ENCODE peak calls at places on chromosomes 2 and 18, in seven cellular contexts. O is neural progenitor cell; G is endothelial cell; H is NCI-H524; L is stimulated activated CD4-positive, alpha-beta T cell treated with anti-CD3 and anti-CD28 coated beads, Interleukin-1b, Interleukin-23, amount 100 ng/mL, for 24 hours; Z is GM12865; A is epithelial cell of esophagus. T is an unnamed sample.

GRCh38 chr2:201507725-201508124 is 56.2 kb downstream of the STRADB start:
- DNase-seq in L (peak; percentile 26), G (no peak), A (no peak), O (no peak), Z (no peak), H (no peak), T (no peak)

GRCh38 chr18:22524783-22525182 is 107.1 kb upstream of the CTAGE1 start:
- DNase-seq in H (no peak), L (no peak), G (no peak), A (no peak), Z (no peak), O (no peak), T (no peak)

GRCh38 chr2:240820607-240821428 is 799 bp upstream of the KIF1A start:
- DNase-seq in G (peak; percentile 51), O (peak; percentile 75), Z (no peak), H (peak; percentile 80), L (no peak), A (no peak), T (peak; percentile 59)

GRCh38 chr2:86039178-86039962 is 66.3 kb downstream of the POLR1A start:
- DNase-seq in Z (no peak), A (no peak), L (no peak), O (no peak), H (no peak), G (no peak), T (no peak)

GRCh38 chr2:220104871-220105351 is 477.5 kb downstream of the SLC4A3 start:
- DNase-seq in G (peak; percentile 51), H (no peak), O (peak; percentile 49), L (no peak), Z (no peak), A (peak; percentile 83), T (peak; percentile 61)

GRCh38 chr2:9799729-9800632 is 43.3 kb upstream of the TAF1B start:
- DNase-seq in G (peak; percentile 96), H (peak; percentile 63), A (peak; percentile 84), O (peak; percentile 90), Z (peak; percentile 86), L (peak; percentile 75), T (peak; percentile 79)

GRCh38 chr2:61670591-61671503 is 132.7 kb upstream of the XPO1 start:
- DNase-seq in L (no peak), A (peak; percentile 81), G (no peak), O (no peak), Z (peak; percentile 66), H (no peak), T (no peak)

GRCh38 chr18:57397440-57397839 is 37.7 kb upstream of the ONECUT2 start:
- DNase-seq in L (no peak), H (no peak), O (no peak), G (no peak), A (peak; percentile 42), Z (no peak), T (no peak)

GRCh38 chr2:5365871-5366461 is 326.2 kb upstream of the SOX11 start:
- DNase-seq in H (peak; percentile 78), A (peak; percentile 58), L (peak; percentile 23), G (peak; percentile 85), O (peak; percentile 88), Z (peak; percentile 41), T (peak; percentile 67)

GRCh38 chr18:55863876-55864275 is 275.9 kb upstream of the TCF4 start:
- DNase-seq in G (no peak), O (no peak), Z (no peak), L (no peak), H (peak; percentile 36), A (no peak), T (peak; percentile 95)